ENCODE peak calls at places on chromosome 17, in four cellular contexts. V, S, D and E are unnamed samples.

GRCh38 chr17:44956076-44956475 is 8.5 kb upstream of the KIF18B start:
- DNase-seq in S (no peak), V (no peak), D (no peak), E (no peak)

GRCh38 chr17:44398692-44399691 is 9.5 kb upstream of the ITGA2B start:
- DNase-seq in D (no peak), V (no peak), S (no peak), E (no peak)

GRCh38 chr17:28846231-28846630 is 3.6 kb upstream of the FAM222B start:
- DNase-seq in V (no peak), S (no peak), D (no peak), E (no peak)

GRCh38 chr17:61459968-61460718 is 7.9 kb downstream of the TBX4 start:
- DNase-seq in S (no peak), D (no peak), V (no peak), E (no peak)

GRCh38 chr17:82648761-82649474 is 674 bp upstream of the WDR45B start:
- DNase-seq in S (no peak), D (no peak), V (peak; percentile 48), E (peak; percentile 95)

GRCh38 chr17:36117505-36118382 is 14.1 kb downstream of the CCL4 start:
- DNase-seq in V (no peak), S (no peak), D (no peak), E (no peak)

GRCh38 chr17:82000803-82001649 is 21.7 kb downstream of the CENPX start:
- DNase-seq in S (no peak), D (no peak), V (no peak), E (no peak)

GRCh38 chr17:371583-371982 is 19.0 kb upstream of the RPH3AL start:
- DNase-seq in V (no peak), D (no peak), S (no peak), E (no peak)

GRCh38 chr17:73564856-73565255 is 79.4 kb downstream of the SDK2 start:
- DNase-seq in V (no peak), S (no peak), D (no peak), E (no peak)

GRCh38 chr17:36195474-36196098 is 972 bp downstream of the CCL3L1 start:
- DNase-seq in D (no peak), S (no peak), V (no peak), E (no peak)

GRCh38 chr17:43803758-43804157 is 23.5 kb downstream of the CFAP97D1 start:
- DNase-seq in V (no peak), S (peak; percentile 24), D (no peak), E (no peak)

GRCh38 chr17:10295728-10296343 is 77.0 kb downstream of the MYH13 start:
- DNase-seq in V (peak; percentile 58), D (peak; percentile 21), S (peak; percentile 52), E (peak; percentile 49)

GRCh38 chr17:53655591-53655990 is 167.1 kb upstream of the KIF2B start:
- DNase-seq in S (no peak), V (no peak), D (no peak), E (no peak)

DNA sequence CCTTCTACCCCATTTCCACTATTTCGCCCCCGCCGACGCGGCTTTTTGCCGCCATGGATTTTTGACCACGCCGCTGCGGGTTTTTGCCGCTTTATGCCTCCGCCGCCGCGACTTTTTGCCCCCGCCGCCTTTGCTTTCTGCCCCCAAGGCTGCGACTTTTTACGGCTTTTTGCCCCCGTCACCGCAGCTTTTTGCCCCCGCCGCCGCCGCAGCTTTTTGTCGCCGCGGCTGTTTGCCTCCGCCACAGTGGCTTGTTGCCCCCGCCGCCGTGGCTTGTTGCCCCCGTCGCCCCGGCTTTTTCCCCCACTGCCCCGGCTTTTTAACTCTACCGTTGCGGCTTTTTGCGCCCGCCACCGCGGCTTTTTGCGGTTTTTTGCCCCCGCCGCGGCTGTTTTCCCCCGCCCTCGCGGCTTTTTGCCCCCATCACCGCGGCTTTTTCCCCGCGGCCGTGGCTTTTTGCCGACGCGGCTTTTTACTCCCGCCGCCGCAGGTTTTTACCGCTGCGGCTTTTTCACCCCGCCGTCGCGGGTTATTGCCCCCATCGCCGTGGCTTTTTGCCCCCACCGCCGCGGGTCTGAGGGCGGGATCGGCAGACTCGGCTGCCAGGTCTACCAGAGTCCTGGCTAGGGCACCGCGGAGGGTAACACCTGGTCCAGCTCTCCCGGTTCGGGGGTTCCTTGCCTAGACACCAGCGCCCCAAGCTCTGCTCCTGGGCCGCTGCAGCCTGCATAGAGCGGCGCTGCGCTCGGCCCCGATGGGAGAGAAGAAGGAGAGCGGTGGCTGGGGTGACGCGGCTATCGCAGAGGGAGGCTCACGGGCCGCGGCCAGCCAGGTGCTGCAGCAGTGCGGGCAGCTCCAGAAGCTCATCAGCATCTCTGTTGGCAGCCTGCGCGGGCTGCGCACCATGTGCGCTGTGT is 562.7 kb upstream of the WSB1 start:
- DNase-seq in S (no peak), V (no peak), D (no peak), E (peak; percentile 3)
- H3K9me3 ChIP-seq in S (peaks cover 20% of the 10 kb centered on the region), V (no peaks in the 10 kb centered on the region), D (no peaks in the 10 kb centered on the region), E (no peaks in the 10 kb centered on the region)

GRCh38 chr17:18858567-18859245 is 775 bp downstream of the PRPSAP2 start:
- DNase-seq in D (no peak), V (no peak), S (no peak), E (no peak)
- TF ChIP-seq NFIC in D (no peak), V (no peak), S (no peak), E (no peak)

GRCh38 chr17:22506231-22506630 is 813.9 kb downstream of the KCNJ18 start:
- DNase-seq in V (no peak), S (no peak), D (no peak), E (no peak)
- H3K9me3 ChIP-seq in V (no peaks in the 10 kb centered on the region), S (peaks cover 17% of the 10 kb centered on the region), D (peaks cover 2% of the 10 kb centered on the region), E (no peaks in the 10 kb centered on the region)

GRCh38 chr17:19996502-19996901 is 12.7 kb upstream of the SPECC1 start:
- DNase-seq in D (no peak), S (no peak), V (no peak), E (no peak)

GRCh38 chr17:19991252-19991885 is 13.7 kb upstream of the AKAP10 start:
- DNase-seq in S (no peak), D (no peak), V (no peak), E (no peak)

GRCh38 chr17:19992803-19993713 is 15.4 kb upstream of the AKAP10 start:
- DNase-seq in V (peak; percentile 87), S (peak; percentile 89), D (peak; percentile 20), E (peak; percentile 80)

GRCh38 chr17:19996086-19996485 is 13.1 kb upstream of the SPECC1 start:
- DNase-seq in S (no peak), V (no peak), D (no peak), E (no peak)
- TF ChIP-seq NFIC in S (no peak), V (no peak), D (no peak), E (no peak)

DNA sequence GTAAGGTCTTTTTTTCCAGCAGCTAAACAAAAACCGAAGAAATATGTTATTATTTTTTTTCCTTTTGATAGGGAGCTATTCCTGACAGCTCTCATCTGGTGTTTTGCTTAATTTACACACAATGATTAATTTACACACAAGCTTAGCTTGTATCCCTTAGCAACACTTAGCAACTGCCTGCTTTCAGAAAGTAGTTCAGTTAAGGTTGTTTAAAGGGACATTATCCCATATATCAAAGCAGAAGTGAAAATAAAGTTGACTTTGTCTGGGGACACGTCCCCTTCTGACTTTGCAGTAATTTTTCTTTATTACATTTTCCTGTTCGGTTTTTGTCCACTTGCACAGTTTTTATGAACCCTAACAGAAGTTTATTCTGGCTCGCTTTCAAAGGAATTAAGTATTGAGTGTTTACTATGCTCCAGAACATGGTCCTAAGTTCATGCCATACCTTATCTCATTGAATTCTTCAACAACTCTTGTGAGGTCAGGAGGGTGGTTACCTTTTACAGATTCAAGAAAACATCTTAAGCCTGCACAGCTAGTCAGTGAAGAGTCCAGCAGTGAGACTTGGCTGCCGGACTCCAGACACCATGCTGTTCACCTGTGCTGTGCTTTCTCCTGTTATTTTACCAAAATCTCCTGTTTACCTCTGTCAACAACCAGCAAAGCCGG is 41.5 kb downstream of the ARHGAP44 start:
- DNase-seq in S (no peak), D (no peak), V (no peak), E (no peak)
- H3K9me3 ChIP-seq in S (peaks cover 47% of the 10 kb centered on the region), D (peaks cover 5% of the 10 kb centered on the region), V (no peaks in the 10 kb centered on the region), E (no peaks in the 10 kb centered on the region)

DNA sequence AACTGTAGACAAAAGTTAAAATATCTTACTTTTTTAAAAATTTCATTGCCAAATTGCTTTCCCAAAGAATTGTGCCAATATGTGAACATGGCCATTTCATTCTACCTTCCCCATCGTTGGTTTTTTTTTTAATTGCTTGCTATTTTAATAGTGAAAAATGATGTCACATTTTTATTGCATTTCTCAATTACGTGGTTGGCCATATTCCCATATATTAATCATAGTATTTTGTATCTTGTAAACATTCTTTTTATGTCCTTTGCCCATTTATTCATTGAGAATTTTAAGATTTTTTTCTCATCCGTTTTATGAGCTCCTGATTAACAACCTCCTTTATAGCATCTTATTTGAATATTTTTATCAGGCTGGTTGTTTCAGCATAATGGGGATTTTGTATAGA is 7.2 kb downstream of the OMG start:
- DNase-seq in D (no peak), S (no peak), V (no peak), E (no peak)
- TF ChIP-seq NFIC in D (no peak), S (no peak), V (no peak), E (no peak)

DNA sequence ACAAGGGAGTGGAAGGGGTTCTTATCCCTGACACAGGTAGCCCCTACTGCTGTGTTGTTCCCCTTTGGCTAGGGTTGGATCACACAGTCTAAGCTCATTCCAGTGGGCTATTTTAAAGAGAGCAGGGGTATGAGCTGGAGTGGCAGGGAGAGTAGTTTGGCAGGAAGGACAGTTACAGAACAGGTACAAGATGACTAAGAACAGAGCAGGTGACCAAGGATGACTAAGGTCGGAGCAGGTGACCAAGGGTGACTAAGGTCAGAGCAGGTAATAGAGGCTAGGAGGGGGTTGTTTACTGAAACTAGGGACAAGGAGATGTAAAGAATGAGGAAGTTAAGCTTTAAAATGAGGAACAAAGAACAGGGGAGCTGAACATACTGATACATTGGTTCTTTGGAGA is 58.8 kb downstream of the UTP18 start:
- DNase-seq in V (no peak), S (no peak), D (no peak), E (no peak)
- H3K9me3 ChIP-seq in V (peaks cover 3% of the 10 kb centered on the region), S (peaks cover 7% of the 10 kb centered on the region), D (no peaks in the 10 kb centered on the region), E (no peaks in the 10 kb centered on the region)

GRCh38 chr17:64651889-64652288 is 10.2 kb downstream of the SMURF2 start:
- DNase-seq in S (no peak), V (no peak), D (no peak), E (no peak)

GRCh38 chr17:64657610-64658125 is 4.4 kb downstream of the SMURF2 start:
- DNase-seq in S (no peak), D (no peak), V (no peak), E (no peak)

GRCh38 chr17:64653985-64654355 is 8.1 kb downstream of the SMURF2 start:
- DNase-seq in V (no peak), S (no peak), D (no peak), E (no peak)

GRCh38 chr17:64655704-64656103 is 6.4 kb downstream of the SMURF2 start:
- DNase-seq in V (no peak), D (no peak), S (no peak), E (no peak)

GRCh38 chr17:64653325-64653984 is 8.7 kb downstream of the SMURF2 start:
- DNase-seq in S (no peak), D (no peak), V (no peak), E (no peak)
- TF ChIP-seq NFIC in S (no peak), D (no peak), V (no peak), E (no peak)

GRCh38 chr17:6544011-6544370 is 12.4 kb downstream of the PITPNM3 start:
- DNase-seq in S (no peak), V (no peak), D (no peak), E (no peak)

GRCh38 chr17:6543079-6544010 is 13.0 kb downstream of the PITPNM3 start:
- DNase-seq in D (no peak), V (no peak), S (no peak), E (no peak)

GRCh38 chr17:6545291-6545690 is 11.1 kb downstream of the PITPNM3 start:
- DNase-seq in D (no peak), V (no peak), S (no peak), E (no peak)

GRCh38 chr17:6546069-6546718 is 10.2 kb downstream of the PITPNM3 start:
- DNase-seq in D (peak; percentile 8), S (no peak), V (no peak), E (no peak)

GRCh38 chr17:6544770-6545169 is 11.6 kb downstream of the PITPNM3 start:
- DNase-seq in D (no peak), V (no peak), S (no peak), E (no peak)
- H3K9me3 ChIP-seq in D (no peaks in the 10 kb centered on the region), V (no peaks in the 10 kb centered on the region), S (no peaks in the 10 kb centered on the region), E (no peaks in the 10 kb centered on the region)